ENCODE peak calls at places on chromosomes 13 and 19, in seven cellular contexts. One of them, this sample, is unnamed.
A peak's percentile ranks its signal among the peaks of the same experiment; 100 is the strongest.

GRCh38 chr13:48838193-48839000 is 137.3 kb upstream of the FNDC3A start:
- DNase-seq in GM20000: no peak
- DNase-seq in AML-193: no peak
- DNase-seq in PC-9: no peak
- DNase-seq in esophagus squamous epithelium: no peak
- DNase-seq in posterior vena cava: no peak
- DNase-seq in foreskin fibroblast: peak; percentile 9
- DNase-seq in this sample: no peak

GRCh38 chr19:50835785-50836542 is 2.6 kb upstream of the KLK15 start:
- DNase-seq in GM20000: peak; percentile 93
- DNase-seq in AML-193: no peak
- DNase-seq in PC-9: peak; percentile 67
- DNase-seq in esophagus squamous epithelium: no peak
- DNase-seq in posterior vena cava: peak; percentile 83
- DNase-seq in foreskin fibroblast: peak; percentile 51
- DNase-seq in this sample: peak; percentile 83

GRCh38 chr13:51920786-51921185 is 59.0 kb downstream of the CCDC70 start:
- DNase-seq in GM20000: no peak
- DNase-seq in AML-193: no peak
- DNase-seq in PC-9: no peak
- DNase-seq in esophagus squamous epithelium: no peak
- DNase-seq in posterior vena cava: peak; percentile 22
- DNase-seq in foreskin fibroblast: no peak
- DNase-seq in this sample: no peak

GRCh38 chr13:112828082-112828699 is 138.4 kb downstream of the ATP11A start:
- DNase-seq in GM20000: peak; percentile 57
- DNase-seq in AML-193: no peak
- DNase-seq in PC-9: no peak
- DNase-seq in esophagus squamous epithelium: no peak
- DNase-seq in posterior vena cava: peak; percentile 30
- DNase-seq in foreskin fibroblast: no peak
- DNase-seq in this sample: no peak

GRCh38 chr13:108087813-108088212 is 127.5 kb downstream of the LIG4 start:
- DNase-seq in GM20000: no peak
- DNase-seq in AML-193: no peak
- DNase-seq in PC-9: no peak
- DNase-seq in esophagus squamous epithelium: no peak
- DNase-seq in posterior vena cava: no peak
- DNase-seq in foreskin fibroblast: no peak
- DNase-seq in this sample: no peak

GRCh38 chr13:89279374-89279773 is 1608.2 kb downstream of the SLITRK5 start:
- DNase-seq in GM20000: no peak
- DNase-seq in AML-193: no peak
- DNase-seq in PC-9: no peak
- DNase-seq in esophagus squamous epithelium: no peak
- DNase-seq in posterior vena cava: no peak
- DNase-seq in foreskin fibroblast: no peak
- DNase-seq in this sample: no peak

GRCh38 chr13:21661097-21661496 is 9.8 kb upstream of the FGF9 start:
- DNase-seq in GM20000: no peak
- DNase-seq in AML-193: no peak
- DNase-seq in PC-9: no peak
- DNase-seq in esophagus squamous epithelium: no peak
- DNase-seq in posterior vena cava: no peak
- DNase-seq in foreskin fibroblast: no peak
- DNase-seq in this sample: no peak

GRCh38 chr19:13705928-13706447 is 58.3 kb upstream of the MRI1 start:
- DNase-seq in GM20000: no peak
- DNase-seq in AML-193: no peak
- DNase-seq in PC-9: no peak
- DNase-seq in esophagus squamous epithelium: no peak
- DNase-seq in posterior vena cava: no peak
- DNase-seq in foreskin fibroblast: no peak
- DNase-seq in this sample: no peak

GRCh38 chr13:21232599-21232998 is 56.1 kb downstream of the MRPL57 start:
- DNase-seq in GM20000: no peak
- DNase-seq in AML-193: no peak
- DNase-seq in PC-9: no peak
- DNase-seq in esophagus squamous epithelium: no peak
- DNase-seq in posterior vena cava: no peak
- DNase-seq in foreskin fibroblast: no peak
- DNase-seq in this sample: no peak

GRCh38 chr19:42450314-42450934 is 7.7 kb upstream of the CXCL17 start:
- DNase-seq in GM20000: peak; percentile 80
- DNase-seq in AML-193: peak; percentile 68
- DNase-seq in PC-9: peak; percentile 95
- DNase-seq in esophagus squamous epithelium: no peak
- DNase-seq in posterior vena cava: peak; percentile 84
- DNase-seq in foreskin fibroblast: peak; percentile 60
- DNase-seq in this sample: peak; percentile 57

GRCh38 chr19:12611361-12611699 is 610 bp downstream of the ZNF791 start:
- DNase-seq in GM20000: peak; percentile 33
- DNase-seq in AML-193: no peak
- DNase-seq in PC-9: peak; percentile 43
- DNase-seq in esophagus squamous epithelium: peak; percentile 3
- DNase-seq in posterior vena cava: peak; percentile 85
- DNase-seq in foreskin fibroblast: peak; percentile 54
- DNase-seq in this sample: peak; percentile 65

GRCh38 chr13:99902657-99903056 is 68.9 kb downstream of the ZIC5 start:
- DNase-seq in GM20000: no peak
- DNase-seq in AML-193: no peak
- DNase-seq in PC-9: no peak
- DNase-seq in esophagus squamous epithelium: no peak
- DNase-seq in posterior vena cava: no peak
- DNase-seq in foreskin fibroblast: no peak
- DNase-seq in this sample: no peak

GRCh38 chr13:110698689-110699088 is 7.2 kb downstream of the CARS2 start:
- DNase-seq in GM20000: no peak
- DNase-seq in AML-193: no peak
- DNase-seq in PC-9: no peak
- DNase-seq in esophagus squamous epithelium: no peak
- DNase-seq in posterior vena cava: no peak
- DNase-seq in foreskin fibroblast: no peak
- DNase-seq in this sample: no peak

GRCh38 chr19:46704379-46705076 is 12.4 kb downstream of the PRKD2 start:
- DNase-seq in GM20000: peak; percentile 92
- DNase-seq in AML-193: peak; percentile 53
- DNase-seq in PC-9: peak; percentile 34
- DNase-seq in esophagus squamous epithelium: no peak
- DNase-seq in posterior vena cava: peak; percentile 94
- DNase-seq in foreskin fibroblast: no peak
- DNase-seq in this sample: peak; percentile 58

GRCh38 chr19:2785244-2786000 is at the start of gene THOP1:
- DNase-seq in GM20000: peak; percentile 98
- DNase-seq in AML-193: peak; percentile 97
- DNase-seq in PC-9: peak; percentile 92
- DNase-seq in esophagus squamous epithelium: peak; percentile 90
- DNase-seq in posterior vena cava: peak; percentile 100
- DNase-seq in foreskin fibroblast: peak; percentile 100
- DNase-seq in this sample: peak; percentile 100

GRCh38 chr13:36680918-36681317 is 7.1 kb downstream of the SERTM1 start:
- DNase-seq in GM20000: no peak
- DNase-seq in AML-193: no peak
- DNase-seq in PC-9: no peak
- DNase-seq in esophagus squamous epithelium: no peak
- DNase-seq in posterior vena cava: no peak
- DNase-seq in foreskin fibroblast: no peak
- DNase-seq in this sample: no peak

GRCh38 chr19:55640043-55640576 is 692 bp upstream of the ZNF580 start:
- DNase-seq in GM20000: peak; percentile 73
- DNase-seq in AML-193: no peak
- DNase-seq in PC-9: no peak
- DNase-seq in esophagus squamous epithelium: no peak
- DNase-seq in posterior vena cava: peak; percentile 93
- DNase-seq in foreskin fibroblast: peak; percentile 81
- DNase-seq in this sample: peak; percentile 86

GRCh38 chr13:106567421-106568224 is at the start of gene ARGLU1:
- DNase-seq in GM20000: peak; percentile 93
- DNase-seq in AML-193: peak; percentile 94
- DNase-seq in PC-9: peak; percentile 85
- DNase-seq in esophagus squamous epithelium: peak; percentile 33
- DNase-seq in posterior vena cava: peak; percentile 99
- DNase-seq in foreskin fibroblast: peak; percentile 90
- DNase-seq in this sample: peak; percentile 98

GRCh38 chr13:113080361-113080831 is 25.2 kb upstream of the F7 start:
- DNase-seq in GM20000: no peak
- DNase-seq in AML-193: no peak
- DNase-seq in PC-9: no peak
- DNase-seq in esophagus squamous epithelium: no peak
- DNase-seq in posterior vena cava: peak; percentile 71
- DNase-seq in foreskin fibroblast: no peak
- DNase-seq in this sample: no peak

GRCh38 chr19:3975637-3976087 is 4.8 kb upstream of the DAPK3 start:
- DNase-seq in GM20000: no peak
- DNase-seq in AML-193: no peak
- DNase-seq in PC-9: no peak
- DNase-seq in esophagus squamous epithelium: no peak
- DNase-seq in posterior vena cava: no peak
- DNase-seq in foreskin fibroblast: no peak
- DNase-seq in this sample: no peak

GRCh38 chr19:37519890-37520289 is 13.2 kb downstream of the ZNF793 start:
- DNase-seq in GM20000: no peak
- DNase-seq in AML-193: no peak
- DNase-seq in PC-9: peak; percentile 46
- DNase-seq in esophagus squamous epithelium: no peak
- DNase-seq in posterior vena cava: no peak
- DNase-seq in foreskin fibroblast: no peak
- DNase-seq in this sample: no peak

This sample was measured in NCI-H1417.